ENCODE peak calls at places on chromosomes 3 and 15, in six cellular contexts. M is GM23338, L is HL-60, E is colonic mucosa, J is Caco-2, P is astrocyte of the cerebellum. G is an unnamed sample.

GRCh38 chr15:67120839-67121540 is 55.6 kb downstream of the SMAD3 start:
- DNase-seq in M (no peak), E (peak; percentile 84), P (peak; percentile 73), L (no peak), J (no peak), G (no peak)

GRCh38 chr3:45367451-45367850 is 20.9 kb upstream of the LARS2 start:
- DNase-seq in L (no peak), M (no peak), J (no peak), P (no peak), E (peak; percentile 71), G (no peak)

GRCh38 chr3:71142440-71143161 is 440.9 kb downstream of the FOXP1 start:
- DNase-seq in J (peak; percentile 47), P (no peak), L (peak; percentile 61), E (peak; percentile 53), M (peak; percentile 81), G (no peak)

GRCh38 chr3:14148041-14148985 is 23.5 kb downstream of the TMEM43 start:
- DNase-seq in M (peak; percentile 97), E (no peak), P (no peak), J (no peak), L (no peak), G (peak; percentile 70)

GRCh38 chr3:84573962-84574361 is 384.8 kb upstream of the CADM2 start:
- DNase-seq in J (no peak), M (no peak), L (no peak), P (no peak), E (no peak), G (no peak)

GRCh38 chr3:48034000-48034516 is 17.8 kb upstream of the MAP4 start:
- DNase-seq in P (peak; percentile 88), L (no peak), M (peak; percentile 54), E (no peak), J (no peak), G (no peak)

GRCh38 chr3:31213869-31214486 is 318.7 kb upstream of the STT3B start:
- DNase-seq in M (no peak), E (peak; percentile 42), P (no peak), L (peak; percentile 42), J (no peak), G (no peak)

GRCh38 chr3:194404365-194405140 is 5.5 kb upstream of the GP5 start:
- DNase-seq in M (peak; percentile 62), E (peak; percentile 72), L (peak; percentile 28), J (peak; percentile 65), P (peak; percentile 53), G (peak; percentile 35)

GRCh38 chr3:152127058-152127457 is 141.7 kb upstream of the MBNL1 start:
- DNase-seq in M (no peak), J (no peak), L (no peak), E (no peak), P (no peak), G (no peak)

GRCh38 chr15:88391006-88391405 is 76.2 kb downstream of the MRPL46 start:
- DNase-seq in M (no peak), L (no peak), P (no peak), E (no peak), J (no peak), G (no peak)

GRCh38 chr3:40290396-40290795 is 19.1 kb upstream of the EIF1B start:
- DNase-seq in P (no peak), E (no peak), M (no peak), J (no peak), L (no peak), G (no peak)

GRCh38 chr15:39594056-39594763 is 13.3 kb downstream of the THBS1 start:
- DNase-seq in M (no peak), J (no peak), E (peak; percentile 68), L (no peak), P (no peak), G (no peak)

GRCh38 chr15:27506752-27507151 is 535.8 kb downstream of the GABRG3 start:
- DNase-seq in L (no peak), M (no peak), J (no peak), E (no peak), P (no peak), G (no peak)

GRCh38 chr3:11820540-11821041 is 26.1 kb downstream of the TAMM41 start:
- DNase-seq in P (peak; percentile 42), J (no peak), M (peak; percentile 13), L (no peak), E (no peak), G (no peak)

GRCh38 chr15:63324770-63325169 is 47.4 kb downstream of the APH1B start:
- DNase-seq in J (no peak), L (no peak), E (no peak), P (no peak), M (no peak), G (no peak)

GRCh38 chr15:31590609-31591008 is 264.0 kb downstream of the KLF13 start:
- DNase-seq in L (no peak), M (no peak), J (no peak), E (no peak), P (no peak), G (no peak)

GRCh38 chr3:42706721-42707619 is 4.4 kb upstream of the HHATL start:
- DNase-seq in M (no peak), J (no peak), L (no peak), P (no peak), E (no peak), G (no peak)

GRCh38 chr3:190443257-190443656 is 6.4 kb downstream of the TMEM207 start:
- DNase-seq in E (no peak), L (peak; percentile 41), J (peak; percentile 9), P (no peak), M (peak; percentile 33), G (no peak)

GRCh38 chr3:157078131-157078835 is 81.7 kb downstream of the CCNL1 start:
- DNase-seq in E (no peak), M (no peak), J (no peak), L (no peak), P (no peak), G (no peak)

GRCh38 chr3:44415421-44415820 is 62.0 kb downstream of the ZNF445 start:
- DNase-seq in P (no peak), J (no peak), M (no peak), L (no peak), E (no peak), G (no peak)

GRCh38 chr3:58528629-58529028 is 8.4 kb downstream of the ACOX2 start:
- DNase-seq in L (no peak), P (peak; percentile 42), M (no peak), E (peak; percentile 75), J (no peak), G (no peak)

GRCh38 chr15:41773332-41773728 is 954 bp upstream of the MAPKBP1 start:
- DNase-seq in P (no peak), L (no peak), M (no peak), J (no peak), E (no peak), G (no peak)

GRCh38 chr3:132180337-132180791 is 136.8 kb upstream of the ACP3 start:
- DNase-seq in J (peak; percentile 41), M (peak; percentile 94), E (no peak), L (peak; percentile 8), P (peak; percentile 60), G (peak; percentile 31)
- TF ChIP-seq CTCF in J (peak; percentile 55), M (peak; percentile 72), E (peak; percentile 23), L (no peak), P (peak; percentile 58), G (peak; percentile 57)

GRCh38 chr3:128168830-128169229 is 15.5 kb downstream of the EEFSEC start:
- DNase-seq in P (no peak), M (no peak), J (no peak), L (peak; percentile 47), E (no peak), G (no peak)

GRCh38 chr3:128173241-128173640 is 20.0 kb downstream of the EEFSEC start:
- DNase-seq in P (no peak), L (no peak), M (no peak), J (no peak), E (no peak), G (no peak)

GRCh38 chr3:128167973-128168674 is 14.8 kb downstream of the EEFSEC start:
- DNase-seq in E (no peak), J (peak; percentile 64), P (no peak), M (no peak), L (peak; percentile 71), G (no peak)

GRCh38 chr3:128173849-128174248 is 20.6 kb downstream of the EEFSEC start:
- DNase-seq in P (no peak), L (peak; percentile 33), J (no peak), M (peak; percentile 70), E (no peak), G (no peak)

GRCh38 chr3:128170866-128171516 is 17.7 kb downstream of the EEFSEC start:
- DNase-seq in J (peak; percentile 83), M (peak; percentile 69), P (peak; percentile 69), L (peak; percentile 89), E (peak; percentile 51), G (peak; percentile 77)
- TF ChIP-seq CTCF in J (peak; percentile 93), M (peak; percentile 76), P (peak; percentile 98), L (peak; percentile 80), E (peak; percentile 55), G (peak; percentile 66)

DNA sequence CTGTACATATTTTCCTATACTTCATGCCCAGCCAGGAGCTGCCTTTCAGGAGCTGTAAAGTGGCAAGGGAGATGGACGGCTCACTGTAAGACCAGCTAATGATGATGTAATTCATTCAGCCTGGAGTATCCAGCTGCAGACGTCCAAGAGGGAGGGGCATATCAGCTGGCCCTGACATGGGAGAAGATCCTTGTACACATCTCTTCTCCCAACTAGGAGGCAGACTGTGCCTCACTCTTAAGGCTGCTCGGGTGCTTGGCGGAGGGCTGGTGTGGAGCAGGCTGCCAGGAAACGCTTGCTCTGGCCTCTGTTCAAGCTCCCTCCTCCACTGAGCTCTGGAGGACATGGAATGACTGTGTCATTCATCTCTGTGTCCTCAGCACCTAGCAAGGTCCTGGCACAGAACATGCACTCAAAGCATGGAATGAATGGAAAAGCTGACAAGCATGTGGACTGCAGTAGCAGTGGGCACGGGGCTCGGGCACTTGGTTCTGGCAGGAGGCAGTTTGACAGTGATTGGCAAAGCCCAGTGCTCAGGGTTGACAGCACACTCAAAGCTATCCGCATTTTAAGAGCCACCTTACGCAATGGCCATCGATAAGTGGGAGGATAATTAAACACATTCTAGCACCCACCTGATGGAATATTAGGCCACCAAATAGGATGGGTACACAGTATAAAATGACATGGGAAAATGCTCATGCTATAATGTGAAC is 72.4 kb downstream of the TBC1D2B start:
- DNase-seq in J (no peak), M (no peak), L (no peak), E (peak; percentile 52), P (peak; percentile 19), G (no peak)
- TF ChIP-seq CTCF in J (no peak), M (no peak), L (no peak), E (no peak), P (peak; percentile 9), G (no peak)

GRCh38 chr3:126927846-126928245 is 55.1 kb upstream of the PLXNA1 start:
- DNase-seq in L (no peak), M (no peak), J (no peak), E (no peak), P (no peak), G (no peak)
- TF ChIP-seq CTCF in L (no peak), M (no peak), J (no peak), E (no peak), P (no peak), G (no peak)

G was measured in endothelial cell.